ENCODE peak calls at places on chromosomes 3 and 15, in eight cellular contexts. J, E, D, G, Z, R, U and O are unnamed samples.

GRCh38 chr3:184325715-184326114 is 11.3 kb downstream of the EIF4G1 start:
- DNase-seq in G (no peak), E (no peak), U (no peak), R (no peak), J (no peak), D (no peak), Z (no peak), O (no peak)

GRCh38 chr3:190101320-190102117 is 19.2 kb downstream of the P3H2 start:
- DNase-seq in G (no peak), J (no peak), Z (no peak), R (no peak), U (peak), D (no peak), E (no peak), O (no peak)

GRCh38 chr3:120432105-120432860 is 18.5 kb downstream of the FSTL1 start:
- DNase-seq in G (peak), R (peak), U (peak), J (no peak), E (no peak), Z (no peak), D (no peak), O (no peak)

GRCh38 chr3:177037241-177037640 is 160.0 kb downstream of the TBL1XR1 start:
- DNase-seq in G (no peak), R (no peak), E (no peak), D (no peak), U (no peak), Z (no peak), J (no peak), O (no peak)

GRCh38 chr15:60299452-60300047 is 98.2 kb downstream of the ANXA2 start:
- DNase-seq in J (no peak), R (peak), Z (peak), E (peak), D (no peak), G (no peak), U (peak), O (peak)

GRCh38 chr3:57727096-57727495 is 29.0 kb upstream of the SLMAP start:
- DNase-seq in R (no peak), Z (no peak), J (no peak), D (no peak), G (no peak), U (no peak), E (no peak), O (no peak)

GRCh38 chr3:9399746-9400145 is 2.3 kb downstream of the SETD5 start:
- DNase-seq in E (peak), R (peak), G (peak), Z (peak), J (no peak), D (peak), U (peak), O (peak)

GRCh38 chr3:119304201-119304713 is 10.1 kb downstream of the ARHGAP31 start:
- DNase-seq in Z (no peak), D (no peak), U (peak), J (no peak), E (no peak), G (peak), R (no peak), O (no peak)

GRCh38 chr15:35630570-35630969 is 84.6 kb upstream of the DPH6 start:
- DNase-seq in D (no peak), G (no peak), Z (peak), J (no peak), E (no peak), U (no peak), R (no peak), O (no peak)

GRCh38 chr3:191280111-191280510 is 49.1 kb upstream of the CCDC50 start:
- DNase-seq in D (no peak), E (no peak), U (no peak), Z (no peak), R (no peak), J (no peak), G (no peak), O (no peak)

GRCh38 chr3:121072128-121072527 is 164.1 kb downstream of the STXBP5L start:
- DNase-seq in J (no peak), G (no peak), U (no peak), E (no peak), R (peak), D (no peak), Z (peak), O (no peak)

GRCh38 chr3:86563358-86563970 is 427.5 kb downstream of the VGLL3 start:
- DNase-seq in E (peak), Z (peak), R (no peak), D (peak), U (peak), J (no peak), G (peak), O (peak)

GRCh38 chr3:58631742-58632141 is 34.8 kb downstream of the FAM3D start:
- DNase-seq in E (no peak), D (no peak), J (no peak), Z (peak), R (no peak), G (no peak), U (no peak), O (no peak)

GRCh38 chr3:46880884-46881818 is 3.6 kb downstream of the PTH1R start:
- DNase-seq in U (no peak), Z (no peak), R (no peak), J (no peak), E (no peak), D (peak), G (no peak), O (no peak)

GRCh38 chr3:186483611-186484340 is 60.4 kb downstream of the CRYGS start:
- DNase-seq in D (no peak), G (no peak), U (no peak), J (no peak), E (no peak), R (no peak), Z (no peak), O (no peak)

GRCh38 chr15:59764775-59765174 is 75.7 kb upstream of the BNIP2 start:
- DNase-seq in Z (no peak), E (no peak), G (peak), U (no peak), D (no peak), R (no peak), J (no peak), O (no peak)

GRCh38 chr15:67953286-67953685 is 100.8 kb upstream of the PIAS1 start:
- DNase-seq in D (no peak), G (no peak), J (no peak), R (no peak), U (no peak), E (no peak), Z (no peak), O (no peak)

GRCh38 chr3:18249126-18249525 is 176.0 kb downstream of the SATB1 start:
- DNase-seq in E (no peak), U (peak), J (no peak), G (no peak), D (no peak), R (no peak), Z (no peak), O (no peak)

GRCh38 chr15:80932989-80933388 is 56.6 kb downstream of the MESD start:
- DNase-seq in D (no peak), E (no peak), Z (no peak), R (peak), U (peak), J (no peak), G (no peak), O (no peak)

GRCh38 chr3:187011915-187012314 is 81.6 kb downstream of the ST6GAL1 start:
- DNase-seq in Z (no peak), E (peak), J (no peak), U (no peak), R (no peak), G (no peak), D (no peak), O (no peak)

GRCh38 chr3:196207833-196208607 is 3.2 kb downstream of the ZDHHC19 start:
- DNase-seq in E (no peak), G (peak), R (peak), J (peak), D (peak), Z (peak), U (no peak), O (no peak)

GRCh38 chr3:112004187-112004586 is 5.5 kb downstream of the TAGLN3 start:
- DNase-seq in G (no peak), D (no peak), E (no peak), R (no peak), U (no peak), J (no peak), Z (no peak), O (no peak)

GRCh38 chr3:94285874-94286273 is 223.0 kb downstream of the NSUN3 start:
- DNase-seq in J (no peak), R (no peak), E (no peak), G (peak), D (no peak), Z (peak), U (peak), O (peak)

GRCh38 chr3:188554404-188554803 is 400.4 kb downstream of the LPP start:
- DNase-seq in U (peak), Z (no peak), R (no peak), E (no peak), J (no peak), G (no peak), D (no peak), O (no peak)

GRCh38 chr15:89442671-89443307 is 53.6 kb downstream of the RHCG start:
- DNase-seq in E (no peak), U (peak), R (peak), D (peak), J (no peak), Z (peak), G (peak), O (peak)

GRCh38 chr3:128969993-128970740 is 23.7 kb downstream of the CFAP92 start:
- DNase-seq in Z (peak), G (peak), U (peak), D (peak), R (peak), E (peak), J (peak), O (no peak)

GRCh38 chr15:31472636-31473383 is 146.2 kb downstream of the KLF13 start:
- DNase-seq in D (peak), G (no peak), U (peak), J (no peak), R (peak), Z (no peak), E (no peak), O (no peak)

GRCh38 chr3:71395927-71396695 is 187.4 kb downstream of the FOXP1 start:
- DNase-seq in D (no peak), R (no peak), E (no peak), G (no peak), U (peak), J (no peak), Z (peak), O (no peak)

GRCh38 chr15:33021806-33022389 is 172.6 kb downstream of the FMN1 start:
- DNase-seq in G (peak), E (peak), R (no peak), D (peak), U (peak), J (no peak), Z (peak), O (peak)

GRCh38 chr3:16279010-16279409 is 14.0 kb downstream of the OXNAD1 start:
- DNase-seq in E (no peak), Z (no peak), U (no peak), D (no peak), R (no peak), G (no peak), J (no peak), O (no peak)

GRCh38 chr15:28890711-28891495 is 5.1 kb downstream of the APBA2 start:
- DNase-seq in R (no peak), G (no peak), E (no peak), U (no peak), J (no peak), D (no peak), Z (no peak), O (no peak)

GRCh38 chr3:87761795-87762194 is 297.0 kb downstream of the CGGBP1 start:
- DNase-seq in R (no peak), E (no peak), G (no peak), J (no peak), Z (no peak), U (no peak), D (no peak), O (no peak)

GRCh38 chr15:87212041-87212440 is 1044.5 kb downstream of the NTRK3 start:
- DNase-seq in Z (no peak), D (no peak), U (peak), J (no peak), G (no peak), R (no peak), E (no peak), O (no peak)

GRCh38 chr3:113773381-113773780 is 26.5 kb downstream of the ATP6V1A start:
- DNase-seq in D (no peak), Z (no peak), G (no peak), E (no peak), J (no peak), U (peak), R (no peak), O (no peak)

GRCh38 chr15:42144841-42145375 is 11.5 kb downstream of the PLA2G4F start:
- DNase-seq in E (no peak), G (no peak), R (no peak), D (no peak), J (no peak), Z (no peak), U (no peak), O (no peak)

GRCh38 chr15:77844798-77845446 is 212.2 kb upstream of the LINGO1 start:
- DNase-seq in R (no peak), E (no peak), Z (no peak), U (no peak), D (no peak), G (no peak), J (no peak), O (no peak)

GRCh38 chr3:115113367-115113766 is 33.7 kb downstream of the ZBTB20 start:
- DNase-seq in R (peak), Z (no peak), G (no peak), D (no peak), U (no peak), E (no peak), J (no peak), O (no peak)